ENCODE peak calls at places on chromosomes 16 and 17, in five cellular contexts. J is mammary epithelial cell, Y is HCT116, U is IMR-90, P is H9. A is an unnamed sample.
A peak's percentile ranks its signal among the peaks of the same experiment; 100 is the strongest.

GRCh38 chr17:63406689-63407330 is 39.3 kb downstream of the CYB561 start:
- DNase-seq in J (peak; percentile 77), Y (peak; percentile 93), U (peak; percentile 97), P (peak; percentile 87), A (peak; percentile 91)

GRCh38 chr17:78137392-78138203 is 7.0 kb downstream of the TMC8 start:
- DNase-seq in J (no peak), Y (no peak), U (no peak), P (peak; percentile 81), A (no peak)

GRCh38 chr17:50221500-50222480 is 20.4 kb upstream of the COL1A1 start:
- DNase-seq in J (peak; percentile 91), Y (no peak), U (peak; percentile 68), P (no peak), A (peak; percentile 95)

GRCh38 chr17:18039535-18040286 is 503 bp downstream of the GID4 start:
- DNase-seq in J (peak; percentile 41), Y (no peak), U (no peak), P (peak; percentile 67), A (peak; percentile 66)

GRCh38 chr17:39155654-39156053 is 4.2 kb upstream of the PLXDC1 start:
- DNase-seq in J (no peak), Y (no peak), U (no peak), P (no peak), A (no peak)

GRCh38 chr17:36934759-36935630 is 2.3 kb upstream of the LHX1 start:
- DNase-seq in J (no peak), Y (no peak), U (no peak), P (peak; percentile 79), A (no peak)

GRCh38 chr17:42118545-42118944 is 2.6 kb downstream of the KAT2A start:
- DNase-seq in J (peak; percentile 21), Y (peak; percentile 13), U (peak; percentile 25), P (peak; percentile 64), A (peak; percentile 51)

GRCh38 chr16:85735225-85735722 is 15.6 kb downstream of the C16orf74 start:
- DNase-seq in J (no peak), Y (no peak), U (no peak), P (no peak), A (no peak)

GRCh38 chr17:50354776-50355175 is 8.8 kb downstream of the XYLT2 start:
- DNase-seq in J (no peak), Y (no peak), U (no peak), P (no peak), A (no peak)

GRCh38 chr17:44960654-44961053 is 7.4 kb downstream of the C1QL1 start:
- DNase-seq in J (no peak), Y (no peak), U (no peak), P (no peak), A (no peak)

GRCh38 chr16:85172465-85173071 is 60.3 kb upstream of the CIBAR2 start:
- DNase-seq in J (no peak), Y (peak; percentile 65), U (peak; percentile 53), P (peak; percentile 70), A (peak; percentile 74)

GRCh38 chr16:16015849-16016248 is 66.4 kb downstream of the ABCC1 start:
- DNase-seq in J (no peak), Y (no peak), U (no peak), P (no peak), A (no peak)

GRCh38 chr16:27383511-27384243 is 18.3 kb upstream of the IL21R start:
- DNase-seq in J (no peak), Y (no peak), U (no peak), P (no peak), A (no peak)

GRCh38 chr16:50884066-50884860 is 142.4 kb downstream of the CYLD start:
- DNase-seq in J (no peak), Y (no peak), U (no peak), P (peak; percentile 65), A (no peak)

GRCh38 chr16:85234310-85235235 is 122.3 kb upstream of the CIBAR2 start:
- DNase-seq in J (no peak), Y (no peak), U (peak; percentile 85), P (peak; percentile 97), A (peak; percentile 85)

GRCh38 chr17:31446195-31446967 is 54.9 kb downstream of the RAB11FIP4 start:
- DNase-seq in J (no peak), Y (no peak), U (no peak), P (no peak), A (no peak)

GRCh38 chr17:73394523-73395450 is 83.0 kb upstream of the CDC42EP4 start:
- DNase-seq in J (no peak), Y (no peak), U (no peak), P (peak; percentile 37), A (no peak)

GRCh38 chr17:32693135-32693897 is 183.6 kb downstream of the MYO1D start:
- DNase-seq in J (no peak), Y (no peak), U (no peak), P (no peak), A (no peak)

GRCh38 chr16:69485361-69485760 is 60.9 kb downstream of the CYB5B start:
- DNase-seq in J (no peak), Y (no peak), U (no peak), P (no peak), A (no peak)

GRCh38 chr16:87172632-87173031 is 144.6 kb downstream of the C16orf95 start:
- DNase-seq in J (no peak), Y (no peak), U (no peak), P (no peak), A (no peak)

GRCh38 chr17:7673239-7673638 is 14.1 kb downstream of the TP53 start:
- DNase-seq in J (no peak), Y (no peak), U (no peak), P (peak; percentile 66), A (no peak)

GRCh38 chr16:85490971-85491771 is 122.0 kb upstream of the GSE1 start:
- DNase-seq in J (no peak), Y (peak; percentile 31), U (no peak), P (peak; percentile 60), A (no peak)

GRCh38 chr17:21214015-21214776 is at the start of gene TMEM11:
- DNase-seq in J (peak; percentile 95), Y (peak; percentile 79), U (peak; percentile 94), P (peak; percentile 98), A (peak; percentile 100)

GRCh38 chr17:17790673-17791464 is 45.9 kb downstream of the SREBF1 start:
- DNase-seq in J (no peak), Y (no peak), U (no peak), P (no peak), A (no peak)

GRCh38 chr17:51799240-51799639 is 359.3 kb downstream of the CA10 start:
- DNase-seq in J (no peak), Y (no peak), U (no peak), P (no peak), A (no peak)

GRCh38 chr17:67853703-67854102 is 28.4 kb downstream of the BPTF start:
- DNase-seq in J (no peak), Y (no peak), U (no peak), P (no peak), A (no peak)

GRCh38 chr16:48963901-48964615 is 317.6 kb downstream of the CBLN1 start:
- DNase-seq in J (peak; percentile 89), Y (peak; percentile 74), U (peak; percentile 93), P (no peak), A (peak; percentile 69)

GRCh38 chr16:2715519-2715918 is 4.5 kb downstream of the PRSS27 start:
- DNase-seq in J (peak; percentile 23), Y (no peak), U (peak; percentile 46), P (peak; percentile 77), A (peak; percentile 67)

GRCh38 chr16:52611817-52612673 is 65.1 kb upstream of the TOX3 start:
- DNase-seq in J (no peak), Y (no peak), U (no peak), P (no peak), A (no peak)

GRCh38 chr16:86575754-86576557 is 2.4 kb upstream of the FOXL1 start:
- DNase-seq in J (peak; percentile 92), Y (peak; percentile 97), U (peak; percentile 97), P (peak; percentile 95), A (peak; percentile 98)

GRCh38 chr17:56653877-56654276 is 60.4 kb downstream of the NOG start:
- DNase-seq in J (peak; percentile 75), Y (peak; percentile 63), U (peak; percentile 52), P (peak; percentile 86), A (peak; percentile 64)

GRCh38 chr16:28951410-28951943 is 740 bp downstream of the NFATC2IP start:
- DNase-seq in J (peak; percentile 36), Y (no peak), U (no peak), P (peak; percentile 38), A (peak; percentile 53)

GRCh38 chr17:82965371-82965770 is 114.0 kb upstream of the METRNL start:
- DNase-seq in J (no peak), Y (no peak), U (no peak), P (peak; percentile 27), A (no peak)

GRCh38 chr16:50310308-50311133 is 44.2 kb downstream of the ADCY7 start:
- DNase-seq in J (no peak), Y (no peak), U (no peak), P (peak; percentile 41), A (no peak)

GRCh38 chr17:81865358-81865732 is 5.0 kb upstream of the P4HB start:
- DNase-seq in J (no peak), Y (no peak), U (no peak), P (no peak), A (no peak)

GRCh38 chr17:41111151-41111885 is 6.1 kb downstream of the KRTAP4-9 start:
- DNase-seq in J (no peak), Y (no peak), U (no peak), P (no peak), A (no peak)
- H3K9ac ChIP-seq in J (no peak overlapping the region), Y (no peak overlapping the region), U (no peak overlapping the region), P (no peak overlapping the region), A (peak overlapping the region; percentile 28)

DNA sequence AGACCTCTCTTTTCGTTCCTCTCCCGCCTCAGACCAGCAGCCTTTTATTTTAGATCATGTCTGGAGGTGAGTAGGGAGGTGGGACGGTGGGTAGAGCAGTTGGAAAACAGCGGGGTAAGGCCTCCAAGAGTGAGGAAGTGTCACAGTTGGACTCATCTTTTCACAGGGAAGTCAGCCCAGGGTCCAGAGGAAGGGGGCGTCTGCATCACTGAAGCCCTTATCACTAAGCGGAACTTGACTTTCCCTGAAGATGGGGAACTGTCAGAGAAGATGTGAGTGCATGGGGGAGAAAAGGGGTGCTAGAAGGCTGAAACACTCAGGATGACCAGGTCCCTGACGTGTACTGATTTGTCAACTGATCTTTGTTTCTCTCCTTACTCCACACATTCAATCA is 461 bp downstream of the LRRC46 start:
- DNase-seq in J (no peak), Y (no peak), U (no peak), P (no peak), A (peak; percentile 22)
- H3K9ac ChIP-seq in J (no peak overlapping the region), Y (peak overlapping the region; percentile 82), U (peak overlapping the region; percentile 22), P (no peak overlapping the region), A (peak overlapping the region; percentile 81)

DNA sequence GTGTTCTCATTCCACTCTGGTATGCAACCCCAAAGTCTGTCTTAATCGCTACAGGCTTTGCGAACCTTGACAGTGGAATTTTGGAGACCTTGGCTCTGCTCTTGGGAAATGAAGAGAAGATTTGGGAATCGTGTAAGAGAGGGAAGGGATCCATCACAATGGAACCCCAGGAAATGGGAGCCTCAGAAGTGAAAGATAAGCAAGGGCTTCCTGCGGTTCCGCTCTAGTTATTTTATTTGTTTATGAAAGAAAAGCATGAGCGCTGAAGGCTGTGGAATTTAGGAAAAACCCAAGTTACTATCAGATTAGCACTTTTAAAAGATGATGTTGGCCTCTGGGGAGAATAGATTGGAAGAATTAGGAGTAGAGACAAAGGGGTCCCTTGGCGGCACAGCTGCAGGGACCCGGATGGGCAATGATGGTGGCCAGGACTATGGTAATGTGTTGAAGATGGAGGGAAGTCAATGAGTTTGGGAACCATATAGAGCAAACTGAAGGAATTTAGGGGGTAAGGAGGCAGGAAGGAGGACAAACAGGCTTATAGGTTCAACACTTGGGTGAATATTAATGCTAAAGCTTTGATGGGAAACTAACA is 55.3 kb downstream of the HS3ST3B1 start:
- DNase-seq in J (no peak), Y (no peak), U (no peak), P (peak; percentile 55), A (no peak)
- H3K9ac ChIP-seq in J (no peak overlapping the region), Y (no peak overlapping the region), U (no peak overlapping the region), P (no peak overlapping the region), A (no peak overlapping the region)

GRCh38 chr16:58578642-58579041 is 51.0 kb downstream of the CNOT1 start:
- DNase-seq in J (no peak), Y (no peak), U (no peak), P (no peak), A (no peak)
- H3K9ac ChIP-seq in J (no peak overlapping the region), Y (no peak overlapping the region), U (no peak overlapping the region), P (no peak overlapping the region), A (no peak overlapping the region)

A was measured in GM23248.